ENCODE peak calls at places on chromosome 16, in ten cellular contexts. M is NCI-H1436; E is transverse colon; U is mesenteric fat pad; X is neural progenitor cell; V is tibial nerve; D is body of pancreas; B is left ventricle myocardium inferior; H is stimulated activated CD4-positive, alpha-beta T cell treated with anti-CD3 and anti-CD28 coated beads, Interleukin-1b, Interleukin-23, amount 100 ng/mL, for 24 hours; C is NCI-H524. O is an unnamed sample.

GRCh38 chr16:16083421-16084156 is 134.2 kb downstream of the ABCC1 start:
- DNase-seq in V (no peak), D (no peak), B (no peak), C (no peak), U (no peak), X (no peak), H (peak; percentile 7), E (no peak), M (no peak), O (no peak)

GRCh38 chr16:87119168-87119567 is 198.0 kb downstream of the C16orf95 start:
- DNase-seq in V (no peak), X (no peak), M (no peak), H (no peak), U (no peak), B (no peak), D (no peak), E (no peak), C (no peak), O (no peak)

GRCh38 chr16:67092227-67092626 is 17.5 kb upstream of the PHAF1 start:
- DNase-seq in V (no peak), M (no peak), B (no peak), C (no peak), E (no peak), H (no peak), U (no peak), X (no peak), D (no peak), O (no peak)

GRCh38 chr16:2835638-2836493 is 5.8 kb downstream of the ZG16B start:
- DNase-seq in M (no peak), C (no peak), B (no peak), E (peak; percentile 63), U (no peak), X (no peak), H (no peak), D (peak; percentile 82), V (no peak), O (no peak)

GRCh38 chr16:92431-93339 is 14.7 kb downstream of the MPG start:
- DNase-seq in E (no peak), C (no peak), X (no peak), H (no peak), V (no peak), D (no peak), B (no peak), U (no peak), M (no peak), O (peak; percentile 37)

GRCh38 chr16:85027968-85028637 is 508 bp downstream of the KIAA0513 start:
- DNase-seq in M (no peak), C (peak; percentile 50), B (no peak), X (peak; percentile 73), H (no peak), D (peak; percentile 17), E (peak; percentile 46), V (no peak), U (no peak), O (no peak)

GRCh38 chr16:81582655-81583441 is 138.2 kb downstream of the CMIP start:
- DNase-seq in B (no peak), D (peak; percentile 47), U (no peak), X (peak; percentile 37), M (no peak), E (no peak), V (no peak), H (no peak), C (peak; percentile 75), O (no peak)

GRCh38 chr16:50434872-50435478 is 66.2 kb upstream of the BRD7 start:
- DNase-seq in H (no peak), E (no peak), X (no peak), V (no peak), B (no peak), D (no peak), M (no peak), C (no peak), U (no peak), O (no peak)

GRCh38 chr16:50802000-50802399 is 60.1 kb downstream of the CYLD start:
- DNase-seq in B (no peak), D (no peak), C (no peak), V (no peak), U (no peak), E (no peak), H (no peak), M (no peak), X (no peak), O (no peak)

GRCh38 chr16:56362706-56363105 is 62.6 kb downstream of the AMFR start:
- DNase-seq in B (no peak), H (no peak), M (no peak), V (no peak), D (no peak), U (peak; percentile 85), E (no peak), C (no peak), X (no peak), O (no peak)

GRCh38 chr16:87525352-87525751 is 32.5 kb upstream of the ZCCHC14 start:
- DNase-seq in C (no peak), H (no peak), X (no peak), M (no peak), U (no peak), E (no peak), B (no peak), V (no peak), D (no peak), O (no peak)

GRCh38 chr16:61926766-61927165 is 109.5 kb downstream of the CDH8 start:
- DNase-seq in M (peak; percentile 93), U (no peak), X (no peak), B (no peak), H (no peak), E (no peak), V (no peak), C (no peak), D (no peak), O (no peak)

GRCh38 chr16:11700264-11701029 is 32.2 kb downstream of the SNN start:
- DNase-seq in X (no peak), M (no peak), U (no peak), V (no peak), E (no peak), C (no peak), D (no peak), H (no peak), B (no peak), O (no peak)

GRCh38 chr16:17543073-17543472 is 72.3 kb upstream of the XYLT1 start:
- DNase-seq in X (no peak), B (no peak), C (no peak), E (no peak), D (no peak), U (no peak), H (no peak), M (no peak), V (no peak), O (no peak)